ENCODE peak calls at places on chromosomes 16 and 17, in seven cellular contexts. C, W, I, U, A, X and H are unnamed samples.

GRCh38 chr17:40607641-40608040 is 40.0 kb downstream of the SMARCE1 start:
- DNase-seq in C (no peak), W (no peak), I (no peak), U (no peak), A (no peak), X (no peak), H (no peak)

GRCh38 chr16:73043828-73044493 is 4.0 kb downstream of the ZFHX3 start:
- DNase-seq in C (no peak), W (no peak), I (no peak), U (no peak), A (no peak), X (no peak), H (no peak)

GRCh38 chr17:82106697-82107305 is 8.8 kb upstream of the FASN start:
- DNase-seq in C (no peak), W (no peak), I (no peak), U (no peak), A (peak; percentile 83), X (peak; percentile 40), H (no peak)

GRCh38 chr16:22926105-22926751 is 112.3 kb downstream of the HS3ST2 start:
- DNase-seq in C (peak; percentile 36), W (no peak), I (no peak), U (no peak), A (no peak), X (no peak), H (no peak)

GRCh38 chr17:35467824-35468223 is 19.3 kb upstream of the SLFN13 start:
- DNase-seq in C (no peak), W (no peak), I (no peak), U (no peak), A (no peak), X (no peak), H (no peak)

GRCh38 chr17:57939797-57940196 is 15.4 kb downstream of the CUEDC1 start:
- DNase-seq in C (peak; percentile 64), W (no peak), I (no peak), U (no peak), A (no peak), X (no peak), H (peak; percentile 66)

GRCh38 chr17:74712756-74713155 is at the start of gene CD300LF:
- DNase-seq in C (peak; percentile 35), W (no peak), I (no peak), U (no peak), A (no peak), X (no peak), H (peak; percentile 24)

GRCh38 chr17:7215136-7215638 is 4.4 kb downstream of the DLG4 start:
- DNase-seq in C (no peak), W (no peak), I (no peak), U (no peak), A (peak; percentile 91), X (no peak), H (no peak)

GRCh38 chr17:44911133-44912001 is 3.9 kb downstream of the GFAP start:
- DNase-seq in C (peak; percentile 74), W (peak; percentile 58), I (no peak), U (peak; percentile 82), A (peak; percentile 73), X (peak; percentile 78), H (peak; percentile 72)

GRCh38 chr17:7560172-7561027 is 1.3 kb upstream of the SENP3 start:
- DNase-seq in C (peak; percentile 72), W (no peak), I (no peak), U (no peak), A (peak; percentile 81), X (peak; percentile 79), H (peak; percentile 87)

GRCh38 chr17:29140051-29140582 is 40.1 kb downstream of the MYO18A start:
- DNase-seq in C (peak; percentile 94), W (no peak), I (no peak), U (peak; percentile 60), A (peak; percentile 88), X (peak; percentile 87), H (peak; percentile 86)
- TF ChIP-seq POLR2A in C (peak; percentile 88), W (no peak), I (peak; percentile 67), U (peak; percentile 70), A (no peak), X (no peak), H (no peak)

DNA sequence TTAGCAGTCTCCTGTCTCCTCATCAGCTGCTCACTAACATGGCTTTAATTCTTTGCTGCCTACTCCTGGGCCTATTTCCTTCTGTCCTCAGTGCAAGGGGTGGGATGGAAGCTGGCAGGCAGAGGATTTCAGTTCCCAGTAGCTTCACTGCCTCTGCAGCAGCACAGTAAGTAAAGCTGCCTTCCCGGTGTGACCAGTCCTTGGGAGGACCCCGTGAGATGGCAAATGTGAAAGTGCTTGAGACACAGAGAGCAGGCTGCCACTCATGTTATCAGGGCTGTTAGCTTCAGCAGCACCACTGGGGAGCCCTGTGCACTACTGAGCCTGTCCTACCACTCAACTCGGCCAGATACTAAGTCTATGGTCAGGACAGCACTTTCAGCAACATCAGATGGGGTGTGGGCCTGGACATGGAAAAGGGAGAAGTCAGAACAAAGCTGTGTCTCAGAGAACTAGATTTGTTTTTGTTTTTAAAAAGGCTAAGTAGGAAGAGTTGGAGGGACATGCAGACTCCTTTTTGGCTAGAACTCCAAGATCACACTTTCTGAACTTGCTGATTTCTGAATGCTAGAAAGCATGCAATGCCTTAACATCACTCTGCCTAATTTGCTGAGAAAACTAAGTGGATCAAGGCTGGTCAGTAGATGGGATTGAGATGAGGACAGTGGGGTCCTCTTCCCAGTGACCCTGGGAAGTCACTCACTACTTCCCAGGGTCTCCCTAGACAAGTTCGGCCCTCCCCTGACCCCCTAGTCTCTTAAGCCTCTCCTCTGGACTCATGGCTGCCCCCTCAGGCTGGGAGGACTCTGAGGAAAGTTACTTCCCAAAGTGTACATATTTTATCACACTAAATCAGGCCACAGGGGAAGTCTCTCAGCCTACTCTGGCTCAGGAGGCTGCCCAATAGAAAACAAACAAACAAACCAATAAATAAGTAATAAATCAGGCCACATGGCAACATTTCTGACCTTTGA is 1.1 kb downstream of the ACSF2 start:
- DNase-seq in C (peak; percentile 50), W (no peak), I (no peak), U (peak; percentile 84), A (peak; percentile 56), X (peak; percentile 26), H (peak; percentile 54)
- TF ChIP-seq POLR2A in C (no peak), W (no peak), I (no peak), U (no peak), A (no peak), X (no peak), H (peak; percentile 15)

DNA sequence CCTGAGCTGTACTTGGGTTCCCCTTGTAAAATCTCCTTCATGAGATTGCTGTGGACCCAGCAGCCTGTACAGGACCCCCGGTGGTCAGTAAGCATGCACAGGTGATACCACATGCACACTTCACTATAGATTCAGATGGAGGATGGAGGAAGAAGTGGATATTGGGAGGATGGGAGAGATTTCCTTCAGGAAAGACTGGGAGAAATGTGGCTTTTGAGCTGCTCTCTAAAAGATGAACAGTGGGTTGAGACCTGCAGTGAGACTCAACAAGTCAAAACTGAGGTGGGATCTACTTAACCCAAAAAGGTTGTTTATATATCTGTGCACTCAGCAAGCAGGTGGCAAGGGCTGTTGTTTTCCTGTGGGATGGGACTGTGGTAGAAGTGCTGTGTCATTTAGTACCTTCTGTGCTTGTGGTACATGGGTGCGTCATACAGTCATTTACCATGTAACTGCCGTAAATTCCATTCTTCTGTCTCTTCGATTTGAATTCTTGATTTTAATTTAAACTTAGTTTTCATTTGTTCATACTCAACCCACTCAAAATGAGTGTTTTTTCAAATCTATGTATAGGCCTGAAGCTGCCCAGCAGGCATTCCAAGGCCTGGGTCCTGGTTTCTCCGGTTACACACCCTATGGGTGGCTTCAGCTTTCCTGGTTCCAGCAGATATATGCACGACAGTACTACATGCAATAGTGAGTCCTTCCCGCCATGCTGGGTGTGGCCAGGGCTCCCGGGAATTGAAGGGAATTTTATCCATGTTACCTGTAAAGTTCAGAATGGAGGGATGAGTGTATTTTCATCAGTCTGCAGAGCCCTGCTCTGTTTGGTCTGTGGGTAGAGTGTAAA is 6.9 kb downstream of the HERPUD1 start:
- DNase-seq in C (no peak), W (no peak), I (no peak), U (no peak), A (no peak), X (no peak), H (no peak)
- TF ChIP-seq POLR2A in C (no peak), W (peak; percentile 29), I (no peak), U (no peak), A (no peak), X (no peak), H (peak; percentile 35)

GRCh38 chr16:85612801-85613608 is at the start of gene GSE1:
- DNase-seq in C (peak; percentile 96), W (peak; percentile 76), I (no peak), U (peak; percentile 86), A (peak; percentile 99), X (peak; percentile 99), H (peak; percentile 98)
- TF ChIP-seq POLR2A in C (peak; percentile 63), W (no peak), I (no peak), U (no peak), A (peak; percentile 84), X (peak; percentile 99), H (peak; percentile 95)

DNA sequence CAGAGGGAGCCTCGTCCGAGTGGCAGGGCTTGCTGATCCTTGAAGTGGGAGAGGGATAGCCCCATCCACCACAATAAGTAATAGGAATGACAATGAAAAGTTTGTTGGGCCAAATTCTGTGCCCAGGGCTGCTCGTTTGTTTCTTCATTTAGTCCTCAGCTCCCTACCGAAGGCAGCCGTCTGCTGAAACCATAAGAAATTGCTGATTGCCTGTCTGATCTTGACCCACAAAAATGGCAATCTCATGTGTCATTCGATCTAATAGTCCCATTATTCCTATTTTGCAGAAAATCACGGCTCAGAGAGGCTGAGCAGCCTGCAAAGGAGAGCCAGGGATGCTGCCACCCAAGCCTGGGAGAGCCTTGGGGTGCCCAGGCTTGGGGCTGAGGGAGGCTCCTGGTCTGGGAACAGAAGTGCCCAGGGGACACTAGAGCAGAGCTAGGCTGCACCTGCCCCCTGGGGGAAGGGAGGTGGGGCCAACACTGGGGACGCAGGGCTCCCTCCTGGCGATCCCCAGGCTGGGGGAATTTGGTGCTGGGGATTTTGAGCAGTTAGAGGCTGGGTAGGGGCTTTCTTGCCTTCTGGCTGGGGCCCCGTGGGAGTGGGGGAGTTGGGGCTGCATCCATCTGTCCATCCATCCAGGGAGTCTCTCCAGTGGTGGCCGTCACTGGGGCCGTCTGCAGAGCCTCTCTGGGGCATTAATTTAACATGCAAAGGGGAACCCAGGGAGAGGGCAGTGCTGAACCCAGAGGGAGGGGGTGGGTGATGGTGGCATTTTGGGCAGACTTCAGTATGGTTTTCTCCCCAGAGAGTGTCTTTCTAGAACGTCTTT is 53.5 kb downstream of the SOCS1 start:
- DNase-seq in C (no peak), W (no peak), I (no peak), U (no peak), A (no peak), X (no peak), H (no peak)
- TF ChIP-seq POLR2A in C (no peak), W (no peak), I (no peak), U (no peak), A (no peak), X (no peak), H (no peak)

DNA sequence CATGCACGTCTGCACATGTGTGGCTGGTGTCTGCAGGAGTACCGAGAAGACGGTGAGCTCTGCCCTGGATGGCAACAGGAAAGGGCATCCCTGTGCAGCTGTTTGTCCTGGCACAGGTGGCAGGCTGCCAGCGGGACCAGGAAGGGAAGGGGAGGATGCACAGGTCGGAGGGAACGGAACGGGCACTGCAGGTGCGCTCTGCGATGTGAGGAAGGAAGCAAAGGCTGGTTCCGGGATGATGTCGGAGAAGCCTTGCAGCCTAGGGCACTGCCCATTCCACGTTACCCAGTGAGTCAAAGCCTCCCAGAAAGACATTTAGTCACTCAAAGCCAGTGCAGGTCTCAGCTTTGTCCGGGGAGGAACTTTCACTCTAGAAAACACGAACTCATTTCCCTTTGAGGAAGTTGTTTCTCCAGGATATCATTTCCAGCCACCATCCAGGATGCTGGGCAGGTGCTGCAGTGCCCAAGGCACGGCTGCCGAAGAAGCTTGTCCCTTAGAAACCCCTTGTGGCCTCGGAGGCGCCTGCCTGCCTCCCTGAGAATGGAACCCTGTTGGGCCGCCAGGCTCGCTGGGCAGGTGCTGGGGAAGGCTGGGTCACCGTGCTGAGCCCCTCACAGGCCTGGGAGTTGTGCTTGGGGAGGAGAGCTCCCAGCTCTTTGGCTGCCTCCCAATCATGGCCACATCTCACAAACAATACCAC is 4.5 kb upstream of the TMEM235 start:
- DNase-seq in C (no peak), W (no peak), I (no peak), U (peak; percentile 78), A (no peak), X (no peak), H (peak; percentile 25)
- TF ChIP-seq POLR2A in C (no peak), W (no peak), I (no peak), U (no peak), A (no peak), X (no peak), H (no peak)